ENCODE peak calls at places on chromosomes 5 and 9, in four cellular contexts. One of them, this sample, is unnamed.
A peak's percentile ranks its signal among the peaks of the same experiment; 100 is the strongest.

GRCh38 chr5:150283904-150284303 is 5.7 kb downstream of the CAMK2A start:
- DNase-seq in tibial artery: no peak
- DNase-seq in cardiac muscle cell: no peak
- DNase-seq in sigmoid colon: no peak
- DNase-seq in this sample: no peak

GRCh38 chr5:134139377-134139851 is 24.9 kb downstream of the TCF7 start:
- DNase-seq in tibial artery: peak; percentile 13
- DNase-seq in cardiac muscle cell: no peak
- DNase-seq in sigmoid colon: peak; percentile 61
- DNase-seq in this sample: no peak

GRCh38 chr9:77440057-77440456 is 208.1 kb downstream of the GNA14 start:
- DNase-seq in tibial artery: no peak
- DNase-seq in cardiac muscle cell: no peak
- DNase-seq in sigmoid colon: no peak
- DNase-seq in this sample: peak; percentile 45

GRCh38 chr5:153632748-153633290 is 142.3 kb downstream of the GRIA1 start:
- DNase-seq in tibial artery: no peak
- DNase-seq in cardiac muscle cell: no peak
- DNase-seq in sigmoid colon: no peak
- DNase-seq in this sample: no peak

GRCh38 chr5:126801992-126802294 is 25.0 kb downstream of the LMNB1 start:
- DNase-seq in tibial artery: no peak
- DNase-seq in cardiac muscle cell: no peak
- DNase-seq in sigmoid colon: no peak
- DNase-seq in this sample: no peak

GRCh38 chr9:1354066-1354465 is 303.9 kb downstream of the DMRT2 start:
- DNase-seq in tibial artery: no peak
- DNase-seq in cardiac muscle cell: no peak
- DNase-seq in sigmoid colon: no peak
- DNase-seq in this sample: no peak

GRCh38 chr5:145856285-145856818 is 16.5 kb downstream of the GRXCR2 start:
- DNase-seq in tibial artery: peak; percentile 38
- DNase-seq in cardiac muscle cell: peak; percentile 62
- DNase-seq in sigmoid colon: peak; percentile 79
- DNase-seq in this sample: no peak

GRCh38 chr5:138568061-138568824 is 7.0 kb downstream of the HSPA9 start:
- DNase-seq in tibial artery: no peak
- DNase-seq in cardiac muscle cell: no peak
- DNase-seq in sigmoid colon: no peak
- DNase-seq in this sample: no peak

GRCh38 chr5:138459311-138459710 is 6.0 kb upstream of the EGR1 start:
- DNase-seq in tibial artery: no peak
- DNase-seq in cardiac muscle cell: no peak
- DNase-seq in sigmoid colon: no peak
- DNase-seq in this sample: peak; percentile 56

GRCh38 chr9:14271078-14271673 is 42.8 kb downstream of the NFIB start:
- DNase-seq in tibial artery: no peak
- DNase-seq in cardiac muscle cell: peak; percentile 8
- DNase-seq in sigmoid colon: peak; percentile 85
- DNase-seq in this sample: peak; percentile 88

GRCh38 chr5:113092683-113093082 is 116.1 kb downstream of the DCP2 start:
- DNase-seq in tibial artery: peak; percentile 46
- DNase-seq in cardiac muscle cell: no peak
- DNase-seq in sigmoid colon: no peak
- DNase-seq in this sample: peak; percentile 57

GRCh38 chr5:29367176-29367833 is 1826.2 kb upstream of the CDH6 start:
- DNase-seq in tibial artery: no peak
- DNase-seq in cardiac muscle cell: no peak
- DNase-seq in sigmoid colon: no peak
- DNase-seq in this sample: no peak

GRCh38 chr5:64165500-64166200 is at the start of gene RNF180:
- DNase-seq in tibial artery: peak; percentile 30
- DNase-seq in cardiac muscle cell: peak; percentile 74
- DNase-seq in sigmoid colon: peak; percentile 69
- DNase-seq in this sample: no peak

GRCh38 chr5:2509527-2509926 is 241.9 kb downstream of the IRX2 start:
- DNase-seq in tibial artery: no peak
- DNase-seq in cardiac muscle cell: no peak
- DNase-seq in sigmoid colon: no peak
- DNase-seq in this sample: no peak

GRCh38 chr9:81771606-81772005 is 82.3 kb upstream of the TLE1 start:
- DNase-seq in tibial artery: no peak
- DNase-seq in cardiac muscle cell: no peak
- DNase-seq in sigmoid colon: no peak
- DNase-seq in this sample: peak; percentile 88

GRCh38 chr9:69393425-69393824 is 68.4 kb downstream of the ENTREP1 start:
- DNase-seq in tibial artery: no peak
- DNase-seq in cardiac muscle cell: no peak
- DNase-seq in sigmoid colon: no peak
- DNase-seq in this sample: no peak

GRCh38 chr9:94919376-94920098 is 193.0 kb downstream of the AOPEP start:
- DNase-seq in tibial artery: no peak
- DNase-seq in cardiac muscle cell: peak; percentile 82
- DNase-seq in sigmoid colon: peak; percentile 61
- DNase-seq in this sample: no peak

GRCh38 chr5:760363-761205 is 23.9 kb downstream of the ZDHHC11B start:
- DNase-seq in tibial artery: no peak
- DNase-seq in cardiac muscle cell: no peak
- DNase-seq in sigmoid colon: peak; percentile 64
- DNase-seq in this sample: no peak

GRCh38 chr9:134869554-134870310 is 10.9 kb upstream of the FCN2 start:
- DNase-seq in tibial artery: no peak
- DNase-seq in cardiac muscle cell: no peak
- DNase-seq in sigmoid colon: no peak
- DNase-seq in this sample: no peak

GRCh38 chr5:157478726-157479125 is 18.7 kb downstream of the NIPAL4 start:
- DNase-seq in tibial artery: no peak
- DNase-seq in cardiac muscle cell: no peak
- DNase-seq in sigmoid colon: peak; percentile 37
- DNase-seq in this sample: no peak

GRCh38 chr5:150015415-150015814 is 14.9 kb downstream of the HMGXB3 start:
- DNase-seq in tibial artery: no peak
- DNase-seq in cardiac muscle cell: no peak
- DNase-seq in sigmoid colon: no peak
- DNase-seq in this sample: no peak

GRCh38 chr9:129406278-129407225 is 214.3 kb downstream of the C9orf50 start:
- DNase-seq in tibial artery: no peak
- DNase-seq in cardiac muscle cell: no peak
- DNase-seq in sigmoid colon: no peak
- DNase-seq in this sample: no peak

GRCh38 chr5:82494942-82495341 is 216.8 kb upstream of the RPS23 start:
- DNase-seq in tibial artery: no peak
- DNase-seq in cardiac muscle cell: no peak
- DNase-seq in sigmoid colon: no peak
- DNase-seq in this sample: no peak

GRCh38 chr9:83296123-83296522 is 233.2 kb upstream of the RASEF start:
- DNase-seq in tibial artery: no peak
- DNase-seq in cardiac muscle cell: peak; percentile 34
- DNase-seq in sigmoid colon: no peak
- DNase-seq in this sample: no peak

GRCh38 chr9:18129809-18130334 is 344.1 kb upstream of the ADAMTSL1 start:
- DNase-seq in tibial artery: no peak
- DNase-seq in cardiac muscle cell: no peak
- DNase-seq in sigmoid colon: no peak
- DNase-seq in this sample: no peak

GRCh38 chr9:78123808-78124207 is 92.2 kb upstream of the GNAQ start:
- DNase-seq in tibial artery: no peak
- DNase-seq in cardiac muscle cell: no peak
- DNase-seq in sigmoid colon: no peak
- DNase-seq in this sample: no peak

GRCh38 chr5:134099939-134100282 is 14.6 kb upstream of the TCF7 start:
- DNase-seq in tibial artery: no peak
- DNase-seq in cardiac muscle cell: no peak
- DNase-seq in sigmoid colon: no peak
- DNase-seq in this sample: no peak

GRCh38 chr9:115133649-115134048 is 15.7 kb upstream of the TNC start:
- DNase-seq in tibial artery: no peak
- DNase-seq in cardiac muscle cell: no peak
- DNase-seq in sigmoid colon: no peak
- DNase-seq in this sample: no peak

GRCh38 chr9:128724744-128725211 is 851 bp upstream of the ZDHHC12 start:
- DNase-seq in tibial artery: peak; percentile 63
- DNase-seq in cardiac muscle cell: peak; percentile 44
- DNase-seq in sigmoid colon: peak; percentile 89
- DNase-seq in this sample: peak; percentile 99

GRCh38 chr9:101705135-101705661 is 33.2 kb downstream of the GRIN3A start:
- DNase-seq in tibial artery: no peak
- DNase-seq in cardiac muscle cell: peak; percentile 10
- DNase-seq in sigmoid colon: no peak
- DNase-seq in this sample: no peak

GRCh38 chr5:1011226-1011631 is 2.6 kb downstream of the NKD2 start:
- DNase-seq in tibial artery: no peak
- DNase-seq in cardiac muscle cell: peak; percentile 54
- DNase-seq in sigmoid colon: peak; percentile 58
- DNase-seq in this sample: no peak

GRCh38 chr9:137387034-137387890 is 35.7 kb downstream of the EXD3 start:
- DNase-seq in tibial artery: no peak
- DNase-seq in cardiac muscle cell: no peak
- DNase-seq in sigmoid colon: no peak
- DNase-seq in this sample: no peak

GRCh38 chr5:116037236-116037822 is 5.1 kb downstream of the ARL14EPL start:
- DNase-seq in tibial artery: no peak
- DNase-seq in cardiac muscle cell: no peak
- DNase-seq in sigmoid colon: no peak
- DNase-seq in this sample: no peak
- H3K4me1 ChIP-seq in tibial artery: no peaks in the 10 kb centered on the region
- H3K4me1 ChIP-seq in cardiac muscle cell: no peaks in the 10 kb centered on the region
- H3K4me1 ChIP-seq in sigmoid colon: no peaks in the 10 kb centered on the region
- H3K4me1 ChIP-seq in this sample: no peaks in the 10 kb centered on the region

GRCh38 chr5:14683906-14684455 is 19.5 kb downstream of the OTULIN start:
- DNase-seq in tibial artery: no peak
- DNase-seq in cardiac muscle cell: no peak
- DNase-seq in sigmoid colon: no peak
- DNase-seq in this sample: no peak

GRCh38 chr5:14685757-14686156 is 21.2 kb downstream of the OTULIN start:
- DNase-seq in tibial artery: no peak
- DNase-seq in cardiac muscle cell: peak; percentile 50
- DNase-seq in sigmoid colon: no peak
- DNase-seq in this sample: peak; percentile 8

GRCh38 chr5:14678773-14679334 is 14.3 kb downstream of the OTULIN start:
- DNase-seq in tibial artery: no peak
- DNase-seq in cardiac muscle cell: no peak
- DNase-seq in sigmoid colon: no peak
- DNase-seq in this sample: no peak

GRCh38 chr5:14684757-14685156 is 20.2 kb downstream of the OTULIN start:
- DNase-seq in tibial artery: no peak
- DNase-seq in cardiac muscle cell: no peak
- DNase-seq in sigmoid colon: no peak
- DNase-seq in this sample: no peak

DNA sequence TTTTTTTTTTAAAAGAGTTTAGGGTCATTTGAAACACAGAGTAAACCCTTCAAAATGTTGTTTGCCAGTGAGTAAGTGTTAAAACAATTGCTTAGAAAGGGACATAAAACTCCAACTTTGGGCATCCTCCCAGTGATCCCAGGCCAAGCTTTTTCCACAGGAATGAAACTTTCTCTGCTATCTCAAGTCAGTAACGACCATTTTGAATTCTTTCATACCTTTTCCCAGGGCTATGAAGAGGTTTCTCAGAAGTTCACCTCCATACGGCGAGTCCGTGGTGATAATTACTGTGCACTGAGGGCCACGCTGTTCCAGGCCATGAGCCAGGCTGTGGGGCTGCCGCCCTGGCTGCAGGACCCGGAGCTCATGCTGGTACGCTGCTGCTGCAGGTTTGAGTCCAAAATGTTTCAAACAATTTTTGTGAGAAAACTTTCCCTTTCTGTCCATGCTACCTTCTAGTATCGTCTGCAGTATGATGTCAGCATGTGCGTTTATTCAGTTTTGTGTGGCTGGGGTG is 16.8 kb downstream of the OTULIN start:
- DNase-seq in tibial artery: no peak
- DNase-seq in cardiac muscle cell: no peak
- DNase-seq in sigmoid colon: no peak
- DNase-seq in this sample: no peak
- H3K4me1 ChIP-seq in tibial artery: peaks cover 43% of the 10 kb centered on the region
- H3K4me1 ChIP-seq in cardiac muscle cell: peaks cover 16% of the 10 kb centered on the region
- H3K4me1 ChIP-seq in sigmoid colon: peaks cover 28% of the 10 kb centered on the region
- H3K4me1 ChIP-seq in this sample: no peaks in the 10 kb centered on the region

GRCh38 chr5:59317023-59317771 is 576.3 kb downstream of the PDE4D start:
- DNase-seq in tibial artery: no peak
- DNase-seq in cardiac muscle cell: peak; percentile 21
- DNase-seq in sigmoid colon: peak; percentile 78
- DNase-seq in this sample: peak; percentile 89

GRCh38 chr5:59321631-59322030 is 571.9 kb downstream of the PDE4D start:
- DNase-seq in tibial artery: no peak
- DNase-seq in cardiac muscle cell: peak; percentile 7
- DNase-seq in sigmoid colon: no peak
- DNase-seq in this sample: no peak

GRCh38 chr5:59320420-59320819 is 573.1 kb downstream of the PDE4D start:
- DNase-seq in tibial artery: no peak
- DNase-seq in cardiac muscle cell: no peak
- DNase-seq in sigmoid colon: no peak
- DNase-seq in this sample: no peak

GRCh38 chr5:59317772-59318205 is 575.7 kb downstream of the PDE4D start:
- DNase-seq in tibial artery: no peak
- DNase-seq in cardiac muscle cell: no peak
- DNase-seq in sigmoid colon: no peak
- DNase-seq in this sample: no peak

GRCh38 chr5:59319286-59319685 is 574.2 kb downstream of the PDE4D start:
- DNase-seq in tibial artery: no peak
- DNase-seq in cardiac muscle cell: no peak
- DNase-seq in sigmoid colon: no peak
- DNase-seq in this sample: no peak
- H3K4me1 ChIP-seq in tibial artery: peaks cover 54% of the 10 kb centered on the region
- H3K4me1 ChIP-seq in cardiac muscle cell: peaks cover 43% of the 10 kb centered on the region
- H3K4me1 ChIP-seq in sigmoid colon: peaks cover 76% of the 10 kb centered on the region
- H3K4me1 ChIP-seq in this sample: peaks cover 51% of the 10 kb centered on the region

GRCh38 chr5:8461543-8461942 is 592.6 kb downstream of the MTRR start:
- DNase-seq in tibial artery: no peak
- DNase-seq in cardiac muscle cell: no peak
- DNase-seq in sigmoid colon: no peak
- DNase-seq in this sample: no peak

GRCh38 chr5:8462565-8462964 is 593.6 kb downstream of the MTRR start:
- DNase-seq in tibial artery: no peak
- DNase-seq in cardiac muscle cell: no peak
- DNase-seq in sigmoid colon: no peak
- DNase-seq in this sample: no peak

GRCh38 chr5:8458038-8458383 is 589.1 kb downstream of the MTRR start:
- DNase-seq in tibial artery: no peak
- DNase-seq in cardiac muscle cell: peak; percentile 28
- DNase-seq in sigmoid colon: no peak
- DNase-seq in this sample: peak; percentile 21

GRCh38 chr5:8457187-8458037 is 588.5 kb downstream of the MTRR start:
- DNase-seq in tibial artery: peak; percentile 94
- DNase-seq in cardiac muscle cell: peak; percentile 91
- DNase-seq in sigmoid colon: peak; percentile 95
- DNase-seq in this sample: peak; percentile 96

DNA sequence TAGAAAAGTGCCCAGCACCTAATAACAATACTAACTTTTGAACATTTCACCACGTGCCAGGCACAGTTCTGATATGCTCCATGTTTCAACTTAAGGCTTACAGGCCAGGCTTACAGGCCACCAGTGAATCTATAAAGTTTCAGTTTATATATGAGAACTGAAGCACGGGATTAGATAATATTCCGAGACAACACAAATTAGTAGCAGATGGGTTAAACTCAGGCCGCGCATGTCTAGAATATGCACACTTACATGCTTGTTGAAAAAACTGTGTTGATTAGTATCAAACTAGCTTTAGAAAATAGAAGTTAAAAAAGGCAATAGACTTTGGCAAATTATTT is 587.9 kb downstream of the MTRR start:
- DNase-seq in tibial artery: no peak
- DNase-seq in cardiac muscle cell: no peak
- DNase-seq in sigmoid colon: no peak
- DNase-seq in this sample: no peak
- H3K4me1 ChIP-seq in tibial artery: peaks cover 19% of the 10 kb centered on the region
- H3K4me1 ChIP-seq in cardiac muscle cell: no peaks in the 10 kb centered on the region
- H3K4me1 ChIP-seq in sigmoid colon: peaks cover 18% of the 10 kb centered on the region
- H3K4me1 ChIP-seq in this sample: peaks cover 4% of the 10 kb centered on the region

This sample was measured in SJCRH30.